ENCODE peak calls at places on chromosomes 13 and 19, in ten cellular contexts. G is IMR-90, L is heart right ventricle, O is fibroblast of the aortic adventitia, D is WTC11, Z is omental fat pad, B is stomach, P is LNCaP clone FGC, R is PC-3, C is pancreas. H is an unnamed sample.

GRCh38 chr13:109810761-109811510 is 24.6 kb upstream of the IRS2 start:
- DNase-seq in G (no peak), L (no peak), O (no peak), D (no peak), Z (no peak), B (no peak), P (no peak), R (no peak), C (no peak), H (no peak)

GRCh38 chr19:28184997-28185396 is 1028.0 kb downstream of the UQCRFS1 start:
- DNase-seq in G (no peak), L (no peak), O (peak), D (no peak), Z (no peak), B (no peak), P (no peak), R (no peak), C (no peak), H (no peak)

GRCh38 chr13:20161951-20162300 is 1.1 kb upstream of the GJA3 start:
- DNase-seq in G (no peak), L (no peak), O (no peak), D (no peak), Z (no peak), B (no peak), P (no peak), R (no peak), C (no peak), H (no peak)

GRCh38 chr19:246551-246950 is 44.7 kb downstream of the PLPP2 start:
- DNase-seq in G (no peak), L (no peak), O (no peak), D (peak), Z (no peak), B (no peak), P (no peak), R (no peak), C (peak), H (no peak)

GRCh38 chr13:109812375-109812774 is 26.0 kb upstream of the IRS2 start:
- DNase-seq in G (no peak), L (no peak), O (no peak), D (no peak), Z (no peak), B (no peak), P (no peak), R (peak), C (no peak), H (no peak)

GRCh38 chr19:11887618-11888531 is at the start of gene ZNF69:
- DNase-seq in G (peak), L (peak), O (peak), D (peak), Z (peak), B (peak), P (no peak), R (peak), C (peak), H (peak)

GRCh38 chr19:31408460-31409124 is 59.4 kb upstream of the TSHZ3 start:
- DNase-seq in G (peak), L (peak), O (peak), D (no peak), Z (no peak), B (no peak), P (no peak), R (peak), C (no peak), H (no peak)

GRCh38 chr19:18155095-18156087 is 2.4 kb downstream of the PIK3R2 start:
- DNase-seq in G (no peak), L (no peak), O (no peak), D (no peak), Z (no peak), B (peak), P (no peak), R (no peak), C (peak), H (no peak)

GRCh38 chr13:53001871-53002270 is 26.7 kb upstream of the OLFM4 start:
- DNase-seq in G (no peak), L (no peak), O (no peak), D (no peak), Z (no peak), B (no peak), P (peak), R (no peak), C (no peak), H (no peak)

GRCh38 chr13:44140146-44140545 is 233.5 kb upstream of the SERP2 start:
- DNase-seq in G (no peak), L (no peak), O (no peak), D (peak), Z (no peak), B (peak), P (peak), R (no peak), C (no peak), H (no peak)

GRCh38 chr19:51181913-51182419 is 39.9 kb downstream of the SIGLEC7 start:
- DNase-seq in G (no peak), L (no peak), O (no peak), D (peak), Z (no peak), B (no peak), P (no peak), R (no peak), C (no peak), H (no peak)

GRCh38 chr19:12790628-12791344 is 500 bp upstream of the JUNB start:
- DNase-seq in G (no peak), L (no peak), O (no peak), D (no peak), Z (no peak), B (no peak), P (no peak), R (peak), C (no peak), H (no peak)

GRCh38 chr19:44685877-44686276 is 13.1 kb upstream of the CEACAM16 start:
- DNase-seq in G (peak), L (peak), O (peak), D (no peak), Z (no peak), B (no peak), P (no peak), R (peak), C (no peak), H (peak)

GRCh38 chr19:45558399-45558878 is 26.2 kb downstream of the OPA3 start:
- DNase-seq in G (peak), L (peak), O (peak), D (peak), Z (no peak), B (peak), P (no peak), R (peak), C (peak), H (peak)

GRCh38 chr13:112803422-112803821 is 113.6 kb downstream of the ATP11A start:
- DNase-seq in G (no peak), L (no peak), O (no peak), D (no peak), Z (no peak), B (no peak), P (no peak), R (no peak), C (no peak), H (no peak)

GRCh38 chr19:19460761-19461265 is 54.5 kb downstream of the TSSK6 start:
- DNase-seq in G (peak), L (peak), O (peak), D (peak), Z (no peak), B (peak), P (no peak), R (no peak), C (no peak), H (no peak)

GRCh38 chr13:114151031-114151430 is 18.6 kb upstream of the RASA3 start:
- DNase-seq in G (no peak), L (no peak), O (no peak), D (no peak), Z (no peak), B (no peak), P (no peak), R (no peak), C (no peak), H (no peak)

GRCh38 chr13:77832339-77833100 is 86.1 kb downstream of the EDNRB start:
- DNase-seq in G (peak), L (no peak), O (peak), D (no peak), Z (no peak), B (no peak), P (no peak), R (no peak), C (no peak), H (no peak)

GRCh38 chr13:68170961-68171360 is 940.8 kb upstream of the PCDH9 start:
- DNase-seq in G (no peak), L (no peak), O (no peak), D (no peak), Z (no peak), B (no peak), P (no peak), R (no peak), C (no peak), H (no peak)

GRCh38 chr19:48372904-48373303 is 8.7 kb downstream of the SYNGR4 start:
- DNase-seq in G (no peak), L (no peak), O (no peak), D (no peak), Z (no peak), B (no peak), P (no peak), R (peak), C (no peak), H (no peak)

GRCh38 chr13:79775830-79776229 is 294.9 kb downstream of the NDFIP2 start:
- DNase-seq in G (peak), L (peak), O (peak), D (peak), Z (no peak), B (peak), P (peak), R (peak), C (peak), H (peak)

GRCh38 chr13:80379245-80379644 is 38.3 kb upstream of the SPRY2 start:
- DNase-seq in G (peak), L (no peak), O (peak), D (no peak), Z (no peak), B (no peak), P (no peak), R (peak), C (no peak), H (no peak)

GRCh38 chr19:41649827-41650226 is 23.0 kb upstream of the CEACAM4 start:
- DNase-seq in G (no peak), L (no peak), O (no peak), D (no peak), Z (no peak), B (no peak), P (no peak), R (peak), C (no peak), H (peak)

GRCh38 chr19:41641879-41642485 is 15.1 kb upstream of the CEACAM4 start:
- DNase-seq in G (peak), L (peak), O (peak), D (peak), Z (no peak), B (peak), P (no peak), R (peak), C (peak), H (peak)

DNA sequence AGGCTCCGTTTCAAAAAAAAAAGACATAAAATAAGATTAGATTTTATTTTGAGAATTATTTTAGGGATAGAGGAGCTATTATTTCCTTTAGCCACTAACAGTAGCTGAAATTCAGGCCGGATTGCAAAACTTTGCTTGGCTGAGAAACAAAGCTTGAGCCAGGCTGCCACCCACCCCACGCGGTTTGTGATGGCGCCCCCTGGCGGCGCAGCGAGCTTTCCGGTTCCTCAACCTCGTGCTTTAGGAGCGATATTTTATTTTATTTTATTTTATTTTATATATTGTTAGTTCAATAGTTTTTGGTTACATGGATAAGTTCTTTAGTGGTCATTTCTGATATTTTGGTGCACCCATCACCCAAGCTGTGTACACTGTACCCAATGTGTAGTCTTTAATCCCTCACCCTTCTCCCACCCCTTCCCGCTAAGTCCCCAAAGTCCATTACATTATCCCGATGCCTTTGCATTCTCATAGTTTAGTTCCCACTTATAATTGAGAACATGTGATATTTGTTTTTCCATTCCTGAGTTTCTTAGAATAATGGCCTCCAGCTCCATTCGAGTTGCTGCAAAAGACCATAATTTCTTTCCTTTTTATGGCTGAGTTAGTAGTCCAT is 19.8 kb upstream of the CEACAM4 start:
- DNase-seq in G (no peak), L (no peak), O (peak), D (peak), Z (no peak), B (no peak), P (no peak), R (peak), C (no peak), H (no peak)
- TF ChIP-seq CTCF in G (no peak), L (peak), O (peak), D (peak), Z (no peak), B (no peak), P (peak), R (peak), C (peak), H (peak)

GRCh38 chr19:53812335-53812734 is 11.8 kb downstream of the NLRP12 start:
- DNase-seq in G (no peak), L (no peak), O (no peak), D (peak), Z (no peak), B (no peak), P (no peak), R (peak), C (no peak), H (no peak)

GRCh38 chr19:53810891-53811290 is 13.2 kb downstream of the NLRP12 start:
- DNase-seq in G (no peak), L (no peak), O (no peak), D (no peak), Z (no peak), B (no peak), P (no peak), R (no peak), C (no peak), H (no peak)

GRCh38 chr19:53810187-53810546 is 13.9 kb downstream of the NLRP12 start:
- DNase-seq in G (no peak), L (no peak), O (no peak), D (no peak), Z (no peak), B (no peak), P (no peak), R (no peak), C (no peak), H (no peak)

GRCh38 chr19:53809518-53810186 is 14.5 kb downstream of the NLRP12 start:
- DNase-seq in G (no peak), L (no peak), O (no peak), D (peak), Z (no peak), B (no peak), P (no peak), R (peak), C (no peak), H (no peak)

DNA sequence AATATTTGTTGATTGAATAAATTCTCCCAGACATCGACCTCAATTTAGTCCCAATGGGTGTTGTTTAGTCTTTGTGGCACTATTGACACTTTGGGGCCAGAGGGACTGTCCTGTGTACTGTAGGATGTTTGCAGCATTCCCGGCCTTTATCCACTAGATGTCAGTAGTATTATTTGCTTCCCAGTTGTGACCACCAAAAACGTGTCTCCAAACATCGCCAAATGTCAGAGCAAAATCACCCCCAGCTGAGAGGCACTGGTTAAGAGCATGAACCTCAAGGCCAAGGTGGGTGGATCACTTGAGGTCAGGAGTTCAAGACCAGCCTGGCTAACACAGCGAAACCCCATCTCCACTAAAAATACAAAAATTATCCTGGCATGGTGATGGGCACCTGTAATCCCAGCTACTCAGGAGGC is 15.4 kb downstream of the NLRP12 start:
- DNase-seq in G (peak), L (no peak), O (peak), D (peak), Z (no peak), B (no peak), P (no peak), R (peak), C (no peak), H (peak)
- TF ChIP-seq CTCF in G (peak), L (peak), O (peak), D (no peak), Z (no peak), B (peak), P (peak), R (peak), C (peak), H (peak)

DNA sequence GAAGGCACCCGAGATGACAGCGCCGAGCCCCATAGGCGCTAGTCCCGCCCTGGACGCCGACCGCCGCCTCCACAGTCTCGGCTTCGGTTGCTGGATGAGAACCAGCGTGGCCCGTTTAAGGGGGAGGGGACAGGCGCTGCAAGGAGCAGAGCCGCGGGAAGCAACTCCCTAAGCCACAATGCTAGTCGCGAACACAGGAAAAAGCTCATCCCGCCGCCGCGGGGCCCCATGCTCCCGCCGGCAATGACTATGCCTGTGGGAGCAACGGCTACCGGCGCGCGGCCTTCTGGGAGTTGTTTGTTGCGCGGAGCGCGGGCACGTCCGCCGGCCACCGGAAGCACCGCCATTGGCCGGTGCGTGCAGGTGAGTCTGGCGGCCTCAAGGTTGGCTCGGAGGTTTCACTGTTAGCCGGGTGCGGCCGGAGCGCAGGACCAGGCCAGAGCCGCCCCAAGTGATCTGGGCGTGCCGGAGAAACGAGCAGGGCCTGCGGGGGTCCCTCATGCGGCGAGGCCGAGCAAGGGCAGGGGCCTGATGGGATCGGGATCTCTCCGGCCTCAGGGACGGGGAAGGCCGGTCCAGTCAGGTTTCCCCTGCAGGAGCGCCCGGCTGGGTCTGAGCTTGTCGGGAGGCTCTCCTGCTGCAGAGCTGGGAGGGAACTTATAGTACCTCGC is at the start of gene ZNF544:
- DNase-seq in G (peak), L (peak), O (peak), D (peak), Z (peak), B (peak), P (peak), R (peak), C (peak), H (peak)
- TF ChIP-seq CTCF in G (peak), L (no peak), O (peak), D (no peak), Z (no peak), B (no peak), P (no peak), R (no peak), C (no peak), H (no peak)

DNA sequence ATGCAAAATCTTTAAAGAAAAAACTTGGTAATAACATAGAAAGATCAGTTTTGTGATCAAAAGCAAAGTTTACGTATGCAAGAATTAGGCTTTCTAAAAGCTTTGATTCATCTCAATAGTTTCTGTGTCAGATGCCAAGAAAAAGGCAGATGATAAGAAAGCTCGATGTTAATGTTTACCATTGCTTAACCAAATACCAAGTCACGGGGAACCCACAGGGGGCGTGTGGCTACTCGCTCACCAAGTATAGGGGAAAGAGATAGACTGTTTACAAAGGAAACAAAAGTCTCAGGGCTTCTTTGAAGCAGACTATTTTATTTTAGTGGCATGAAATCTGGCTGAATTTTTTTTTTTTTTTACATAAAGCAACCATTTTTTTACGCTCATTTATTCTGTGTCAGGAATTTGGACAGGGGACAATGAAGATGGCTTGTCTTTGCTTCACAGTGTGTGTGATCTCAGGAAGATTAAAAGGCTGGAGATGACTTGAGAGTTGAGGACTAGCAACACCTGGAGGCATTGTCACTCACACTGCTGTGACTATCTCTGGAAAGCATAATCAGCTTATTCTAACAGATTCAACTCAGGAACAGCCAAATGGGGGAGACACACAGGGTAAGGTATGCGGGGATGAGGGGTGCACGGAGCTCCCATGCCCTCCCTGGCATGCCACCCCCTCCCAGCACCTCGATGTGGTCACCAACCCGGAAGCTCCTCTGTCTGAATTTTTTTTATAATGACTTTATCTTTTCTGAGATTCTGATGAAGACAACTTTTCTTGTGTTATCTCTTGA is 24.9 kb downstream of the RCBTB1 start:
- DNase-seq in G (peak), L (no peak), O (peak), D (peak), Z (no peak), B (peak), P (no peak), R (peak), C (peak), H (peak)
- TF ChIP-seq CTCF in G (peak), L (peak), O (no peak), D (no peak), Z (no peak), B (no peak), P (peak), R (peak), C (no peak), H (no peak)

DNA sequence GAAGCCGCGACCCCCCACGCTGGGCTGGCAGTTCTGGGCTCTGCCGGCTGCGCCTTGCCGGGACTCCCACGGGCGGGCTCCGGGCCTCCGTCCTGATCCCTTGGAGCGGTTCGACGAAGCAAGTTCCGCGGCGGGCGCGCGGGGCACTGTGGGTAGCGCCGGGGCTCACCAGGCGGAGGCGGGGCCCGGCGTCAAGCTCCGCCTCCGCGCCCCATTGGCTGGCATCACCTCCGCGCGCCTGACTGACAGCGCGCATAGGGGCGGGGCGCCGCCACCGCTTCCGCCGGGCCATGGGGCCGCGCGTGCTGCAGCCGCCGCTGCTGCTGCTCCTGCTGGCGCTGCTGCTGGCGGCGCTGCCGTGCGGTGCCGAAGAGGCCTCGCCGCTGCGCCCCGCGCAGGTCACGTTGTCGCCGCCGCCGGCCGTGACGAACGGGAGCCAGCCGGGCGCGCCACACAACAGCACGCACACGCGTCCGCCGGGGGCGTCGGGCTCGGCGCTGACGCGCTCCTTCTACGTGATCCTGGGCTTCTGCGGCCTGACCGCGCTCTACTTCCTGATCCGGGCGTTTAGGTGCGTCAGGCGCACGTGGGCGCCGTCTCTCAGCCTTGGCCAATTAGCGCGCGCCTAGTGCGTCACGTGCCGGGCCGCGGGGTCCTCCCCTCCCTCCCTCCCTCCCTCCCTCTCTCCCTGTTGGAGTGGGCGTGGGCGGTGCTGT is at the start of gene FAM174C:
- DNase-seq in G (peak), L (peak), O (peak), D (peak), Z (peak), B (peak), P (peak), R (peak), C (peak), H (peak)
- TF ChIP-seq CTCF in G (no peak), L (no peak), O (no peak), D (no peak), Z (no peak), B (no peak), P (peak), R (no peak), C (no peak), H (no peak)

GRCh38 chr19:17061691-17062090 is 13.6 kb downstream of the HAUS8 start:
- DNase-seq in G (no peak), L (no peak), O (no peak), D (no peak), Z (no peak), B (no peak), P (no peak), R (no peak), C (no peak), H (no peak)
- TF ChIP-seq CTCF in G (no peak), L (no peak), O (no peak), D (no peak), Z (no peak), B (no peak), P (no peak), R (no peak), C (no peak), H (no peak)

GRCh38 chr19:23437901-23438300 is 42.6 kb upstream of the ZNF91 start:
- DNase-seq in G (no peak), L (no peak), O (no peak), D (no peak), Z (no peak), B (no peak), P (no peak), R (no peak), C (no peak), H (no peak)
- TF ChIP-seq CTCF in G (no peak), L (no peak), O (no peak), D (no peak), Z (no peak), B (no peak), P (peak), R (no peak), C (no peak), H (no peak)

H was measured in Calu3.